ENCODE peak calls at places on chromosomes 7 and 10, in five cellular contexts. B is memory B cell; W is fibroblast of gingiva; U is activated CD4-positive, alpha-beta T cell treated with anti-CD3 and anti-CD28 coated beads, Interleukin-2, amount 50 U/mL, for 24 hours; Q is stimulated activated CD4-positive, alpha-beta T cell treated with anti-CD3 and anti-CD28 coated beads, Interleukin-1b, Interleukin-23, amount 100 ng/mL, for 24 hours. H is an unnamed sample.

GRCh38 chr7:16638282-16639265 is 7.0 kb downstream of the ANKMY2 start:
- DNase-seq in U (no peak), Q (no peak), B (no peak), W (peak; percentile 16), H (no peak)

GRCh38 chr7:103813970-103814369 is 175.5 kb downstream of the RELN start:
- DNase-seq in B (no peak), U (no peak), W (no peak), Q (no peak), H (no peak)

GRCh38 chr7:5437987-5438386 is 14.4 kb upstream of the TNRC18 start:
- DNase-seq in Q (no peak), B (no peak), W (no peak), U (no peak), H (no peak)

GRCh38 chr10:49750546-49750945 is 11.6 kb downstream of the OGDHL start:
- DNase-seq in U (no peak), Q (no peak), W (no peak), B (no peak), H (no peak)

GRCh38 chr10:126259883-126260282 is 128.4 kb downstream of the ADAM12 start:
- DNase-seq in Q (no peak), U (no peak), B (no peak), W (no peak), H (no peak)

GRCh38 chr7:151482883-151483699 is 36.6 kb downstream of the RHEB start:
- DNase-seq in W (no peak), U (no peak), Q (no peak), B (no peak), H (no peak)

GRCh38 chr7:33536398-33536797 is 368.9 kb upstream of the BMPER start:
- DNase-seq in U (no peak), Q (no peak), W (no peak), B (no peak), H (no peak)

GRCh38 chr10:34364253-34365037 is 450.7 kb downstream of the PARD3 start:
- DNase-seq in Q (no peak), U (no peak), W (no peak), B (no peak), H (no peak)

H was measured in SW 1271.